ENCODE peak calls at places on chromosome 9, in eight cellular contexts. A is esophagus squamous epithelium, E is lower lobe of right lung, K is tibial nerve, Y is A673, L is GM12878, M is A549, V is upper lobe of right lung. D is an unnamed sample.

GRCh38 chr9:132631685-132632084 is 38.1 kb downstream of the DDX31 start:
- DNase-seq in M (no peak), V (no peak), L (no peak), E (no peak), K (no peak), A (no peak), Y (no peak), D (no peak)

GRCh38 chr9:79193001-79193400 is 378.8 kb upstream of the TLE4 start:
- DNase-seq in V (no peak), Y (no peak), L (no peak), E (no peak), A (no peak), K (no peak), M (no peak), D (no peak)

GRCh38 chr9:84940294-84940693 is 270.8 kb downstream of the NTRK2 start:
- DNase-seq in V (no peak), M (no peak), Y (no peak), L (no peak), A (no peak), K (no peak), E (no peak), D (no peak)

GRCh38 chr9:112338561-112338960 is 5.1 kb upstream of the PTBP3 start:
- DNase-seq in A (no peak), L (no peak), Y (no peak), E (no peak), M (peak), K (no peak), V (no peak), D (no peak)

GRCh38 chr9:82668724-82669324 is 394.1 kb downstream of the RASEF start:
- DNase-seq in A (no peak), M (no peak), E (no peak), L (no peak), V (no peak), Y (no peak), K (no peak), D (no peak)

GRCh38 chr9:89730715-89731114 is 125.9 kb downstream of the GADD45G start:
- DNase-seq in L (no peak), A (no peak), E (peak), Y (no peak), M (no peak), K (no peak), V (peak), D (no peak)

GRCh38 chr9:32384002-32384363 is 460 bp upstream of the ACO1 start:
- DNase-seq in L (no peak), M (no peak), K (no peak), E (no peak), V (no peak), A (no peak), Y (peak), D (no peak)

GRCh38 chr9:133618726-133619125 is 9.5 kb upstream of the FAM163B start:
- DNase-seq in Y (no peak), K (no peak), A (no peak), M (no peak), V (no peak), E (no peak), L (no peak), D (no peak)

GRCh38 chr9:135474915-135475314 is 4.7 kb upstream of the PPP1R26 start:
- DNase-seq in L (no peak), V (peak), K (no peak), M (peak), Y (peak), E (peak), A (no peak), D (no peak)

GRCh38 chr9:129075996-129076639 is 4.8 kb upstream of the DOLPP1 start:
- DNase-seq in K (no peak), A (no peak), L (no peak), V (no peak), E (no peak), Y (no peak), M (no peak), D (no peak)

GRCh38 chr9:122931851-122932199 is 513 bp upstream of the ZBTB26 start:
- DNase-seq in E (no peak), M (no peak), L (no peak), A (no peak), Y (no peak), V (no peak), K (no peak), D (no peak)

GRCh38 chr9:14221558-14221957 is 92.4 kb downstream of the NFIB start:
- DNase-seq in A (no peak), L (no peak), E (no peak), Y (peak), V (no peak), K (no peak), M (peak), D (no peak)

GRCh38 chr9:133105461-133105770 is 15.6 kb downstream of the RALGDS start:
- DNase-seq in A (no peak), E (peak), K (no peak), Y (no peak), V (peak), M (no peak), L (no peak), D (peak)

GRCh38 chr9:98357921-98358535 is 102.6 kb upstream of the TBC1D2 start:
- DNase-seq in K (no peak), Y (no peak), E (no peak), A (no peak), L (no peak), M (peak), V (no peak), D (no peak)

GRCh38 chr9:132943677-132944293 is 631 bp downstream of the TSC1 start:
- DNase-seq in M (no peak), Y (peak), V (no peak), K (no peak), A (no peak), E (no peak), L (no peak), D (no peak)

GRCh38 chr9:70143394-70144130 is 99.9 kb downstream of the MAMDC2 start:
- DNase-seq in Y (no peak), A (no peak), K (no peak), V (no peak), L (no peak), M (no peak), E (no peak), D (no peak)

GRCh38 chr9:117247271-117247670 is 167.6 kb downstream of the ASTN2 start:
- DNase-seq in L (no peak), E (no peak), A (no peak), V (no peak), K (no peak), M (peak), Y (peak), D (no peak)

GRCh38 chr9:121305269-121305994 is 37.5 kb downstream of the GSN start:
- DNase-seq in M (no peak), E (no peak), V (peak), K (peak), A (no peak), L (no peak), Y (no peak), D (no peak)

GRCh38 chr9:89309608-89310485 is 1.1 kb upstream of the CKS2 start:
- DNase-seq in Y (no peak), M (no peak), A (no peak), L (no peak), V (no peak), E (no peak), K (no peak), D (no peak)

GRCh38 chr9:35923598-35923926 is 14.3 kb downstream of the SPAAR start:
- DNase-seq in M (no peak), Y (no peak), A (no peak), L (no peak), K (no peak), E (no peak), V (no peak), D (no peak)

GRCh38 chr9:133115604-133116345 is 5.3 kb downstream of the RALGDS start:
- DNase-seq in V (peak), A (no peak), Y (peak), L (peak), E (peak), M (no peak), K (no peak), D (no peak)

GRCh38 chr9:82021198-82021597 is 32.6 kb downstream of the SPATA31D1 start:
- DNase-seq in Y (no peak), V (no peak), K (no peak), A (no peak), L (no peak), M (peak), E (no peak), D (no peak)

GRCh38 chr9:88464851-88465250 is 70.1 kb upstream of the NXNL2 start:
- DNase-seq in Y (no peak), L (no peak), K (no peak), V (no peak), E (no peak), M (no peak), A (no peak), D (no peak)

GRCh38 chr9:614421-614820 is 227.1 kb upstream of the DMRT1 start:
- DNase-seq in K (no peak), Y (no peak), E (peak), M (no peak), V (no peak), A (no peak), L (no peak), D (no peak)

GRCh38 chr9:95107976-95108375 is 209.5 kb downstream of the FANCC start:
- DNase-seq in M (no peak), A (no peak), V (peak), E (peak), Y (no peak), L (no peak), K (no peak), D (no peak)

GRCh38 chr9:132182609-132183073 is 20.8 kb downstream of the NTNG2 start:
- DNase-seq in K (no peak), V (no peak), Y (peak), L (no peak), E (no peak), A (no peak), M (peak), D (no peak)

GRCh38 chr9:127262621-127263020 is 2.0 kb upstream of the GARNL3 start:
- DNase-seq in A (no peak), L (no peak), V (no peak), E (no peak), Y (no peak), K (no peak), M (no peak), D (no peak)

GRCh38 chr9:112569186-112569585 is 82.6 kb downstream of the KIAA1958 start:
- DNase-seq in V (no peak), M (no peak), Y (peak), L (no peak), A (no peak), K (no peak), E (no peak), D (no peak)

GRCh38 chr9:20553750-20554149 is 68.5 kb downstream of the MLLT3 start:
- DNase-seq in A (no peak), M (no peak), L (no peak), K (no peak), Y (no peak), E (no peak), V (no peak), D (no peak)

GRCh38 chr9:70013598-70014196 is 30.0 kb upstream of the MAMDC2 start:
- DNase-seq in K (no peak), M (no peak), Y (no peak), A (no peak), L (no peak), V (no peak), E (no peak), D (no peak)

GRCh38 chr9:120388000-120388855 is 191.7 kb downstream of the CDK5RAP2 start:
- DNase-seq in K (no peak), Y (no peak), L (no peak), M (no peak), V (no peak), E (no peak), A (no peak), D (no peak)

GRCh38 chr9:116193636-116194035 is 40.0 kb downstream of the PAPPA start:
- DNase-seq in V (no peak), Y (no peak), A (no peak), K (no peak), E (no peak), M (no peak), L (no peak), D (no peak)

GRCh38 chr9:3549243-3549642 is 23.4 kb upstream of the RFX3 start:
- DNase-seq in L (no peak), K (no peak), A (no peak), M (no peak), V (no peak), E (no peak), Y (peak), D (no peak)

GRCh38 chr9:99873943-99874584 is 32.4 kb upstream of the STX17 start:
- DNase-seq in E (no peak), Y (no peak), M (no peak), L (no peak), A (no peak), V (no peak), K (no peak), D (no peak)

GRCh38 chr9:99120256-99120655 is 15.3 kb downstream of the TGFBR1 start:
- DNase-seq in V (no peak), Y (no peak), K (no peak), E (no peak), L (no peak), M (no peak), A (no peak), D (no peak)

GRCh38 chr9:68595868-68596267 is 55.2 kb upstream of the TMEM252 start:
- DNase-seq in Y (no peak), V (no peak), A (no peak), E (no peak), M (no peak), L (no peak), K (no peak), D (no peak)

GRCh38 chr9:137169764-137170460 is at the start of gene LRRC26:
- DNase-seq in E (no peak), A (no peak), Y (no peak), L (no peak), K (no peak), M (no peak), V (no peak), D (no peak)

GRCh38 chr9:137170486-137171148 is 766 bp upstream of the LRRC26 start:
- DNase-seq in K (no peak), E (no peak), Y (no peak), L (no peak), A (no peak), M (no peak), V (no peak), D (no peak)

GRCh38 chr9:137168575-137168906 is 1.3 kb downstream of the LRRC26 start:
- DNase-seq in L (no peak), E (no peak), M (peak), V (no peak), K (no peak), Y (no peak), A (no peak), D (no peak)

GRCh38 chr9:137167752-137168574 is 1.9 kb downstream of the LRRC26 start:
- DNase-seq in E (no peak), V (no peak), M (peak), L (no peak), Y (no peak), K (no peak), A (no peak), D (no peak)

GRCh38 chr9:137168907-137169763 is 716 bp downstream of the LRRC26 start:
- DNase-seq in V (no peak), K (no peak), Y (peak), E (no peak), M (peak), A (no peak), L (no peak), D (no peak)
- H3K4me3 ChIP-seq in V (peak), K (no peak), Y (peak), E (peak), M (peak), A (peak), L (peak), D (peak)

DNA sequence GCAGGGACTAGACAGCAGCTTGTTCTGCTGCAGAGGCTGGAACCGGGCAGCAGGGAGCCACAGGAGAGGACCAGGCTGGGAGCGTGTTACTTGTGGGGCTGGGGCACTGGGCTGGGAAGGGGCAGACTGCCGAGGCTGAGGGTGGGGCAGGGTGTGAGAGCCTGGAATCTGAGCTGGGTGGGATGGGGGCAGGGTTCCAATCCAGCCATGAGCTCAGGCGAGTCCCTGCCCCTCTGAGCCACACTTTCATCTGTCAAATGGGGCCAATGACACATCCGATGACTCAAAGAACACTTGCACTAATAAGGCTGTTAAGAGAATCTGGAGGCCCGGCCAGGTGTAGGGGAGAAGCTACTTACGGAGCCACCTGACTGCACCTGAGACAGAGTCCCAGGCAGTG is 18.7 kb upstream of the WDR38 start:
- DNase-seq in K (no peak), L (no peak), Y (no peak), E (no peak), M (peak), V (no peak), A (no peak), D (no peak)
- H3K27ac ChIP-seq in K (peak), L (no peak), Y (no peak), E (no peak), M (peak), V (no peak), A (peak), D (no peak)

DNA sequence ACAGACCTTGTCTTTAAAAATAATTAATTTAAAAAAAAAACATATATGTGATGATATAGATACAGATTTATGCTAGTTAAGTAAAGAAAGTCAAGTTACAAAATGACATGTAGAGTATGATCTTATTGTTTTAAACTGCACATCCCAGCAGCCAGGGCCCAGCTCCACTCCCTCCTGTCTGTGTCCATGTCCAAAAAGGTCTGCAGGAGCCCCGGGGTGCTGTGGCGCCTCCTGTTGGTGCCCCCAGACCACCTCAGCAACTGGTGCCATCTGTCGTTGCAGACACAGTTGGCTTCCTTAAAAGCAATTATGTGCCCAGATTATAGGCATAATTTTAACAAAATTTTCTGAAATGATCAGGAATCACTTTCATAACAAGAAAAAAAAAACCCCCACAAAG is 33.3 kb downstream of the IPPK start:
- DNase-seq in K (no peak), A (no peak), L (no peak), E (peak), M (no peak), Y (no peak), V (no peak), D (peak)
- TF ChIP-seq CTCF in K (no peak), A (no peak), L (no peak), E (no peak), M (no peak), Y (no peak), V (no peak), D (no peak)

DNA sequence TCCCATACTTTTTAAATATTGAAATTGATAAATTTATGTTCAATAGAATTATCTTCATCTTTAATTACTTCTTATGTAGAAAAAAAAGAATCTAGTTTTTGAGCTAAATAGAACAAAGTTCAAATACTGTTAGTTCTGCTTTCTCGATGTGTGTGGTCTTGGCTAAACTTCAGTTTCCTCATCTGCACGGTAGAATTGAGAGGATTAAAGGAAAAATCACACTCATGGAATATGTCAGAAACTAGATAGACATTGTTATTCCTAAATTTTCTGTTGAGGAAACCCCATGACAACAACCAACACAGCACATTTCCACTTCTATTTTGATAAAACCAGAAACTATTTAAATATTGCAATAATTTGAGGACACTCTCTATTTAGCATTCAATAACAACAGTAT is 100.3 kb downstream of the MUSK start:
- DNase-seq in A (no peak), M (no peak), Y (no peak), E (no peak), V (no peak), L (no peak), K (no peak), D (no peak)
- H3K4me3 ChIP-seq in A (no peak), M (no peak), Y (no peak), E (no peak), V (no peak), L (no peak), K (no peak), D (no peak)

DNA sequence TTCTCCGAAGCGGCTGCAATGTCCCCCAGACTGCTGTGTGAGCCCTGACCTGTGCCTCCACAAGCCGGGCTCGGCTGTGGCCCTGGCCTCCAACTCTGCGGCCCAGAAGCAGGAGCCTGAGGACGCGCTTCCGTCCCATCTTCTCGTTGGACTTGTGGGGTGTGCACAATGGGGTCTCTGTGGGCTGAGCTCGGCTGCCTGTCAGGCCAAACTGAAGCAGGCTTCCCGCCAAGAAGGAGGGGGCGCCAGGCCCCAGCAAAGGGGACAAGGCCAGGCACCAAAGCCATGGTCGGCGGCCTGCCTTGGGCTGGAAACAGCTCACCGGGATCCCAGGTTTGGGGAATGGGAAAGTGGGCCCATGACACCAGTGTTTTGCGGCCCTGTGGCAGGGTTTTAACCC is 4.1 kb downstream of the NOTCH1 start:
- DNase-seq in L (no peak), A (no peak), K (no peak), Y (no peak), E (no peak), V (no peak), M (no peak), D (no peak)
- H3K27ac ChIP-seq in L (no peak), A (no peak), K (peak), Y (peak), E (peak), V (peak), M (no peak), D (no peak)

GRCh38 chr9:34809504-34810186 is 99.7 kb upstream of the CCL21 start:
- DNase-seq in E (no peak), V (no peak), Y (peak), K (no peak), A (no peak), L (no peak), M (peak), D (no peak)
- TF ChIP-seq CTCF in E (peak), V (peak), Y (peak), K (no peak), A (no peak), L (no peak), M (no peak), D (no peak)

D was measured in coronary artery.